ENCODE peak calls at places on chromosomes 7 and 10, in four cellular contexts. T is H4, M is M059J, Z is T-cell. O is an unnamed sample.

GRCh38 chr10:71598673-71599072 is 120.9 kb downstream of the C10orf105 start:
- DNase-seq in M (no peak), T (no peak), Z (no peak), O (no peak)

GRCh38 chr10:74542077-74542476 is 284.3 kb upstream of the KAT6B start:
- DNase-seq in T (peak), M (peak), Z (no peak), O (no peak)

GRCh38 chr7:53292341-53292740 is 256.9 kb downstream of the POM121L12 start:
- DNase-seq in T (no peak), Z (no peak), M (no peak), O (no peak)

GRCh38 chr10:3111626-3112220 is 44.4 kb downstream of the PFKP start:
- DNase-seq in T (no peak), M (no peak), Z (no peak), O (no peak)

GRCh38 chr7:16980539-16980938 is 98.8 kb upstream of the AGR3 start:
- DNase-seq in Z (no peak), M (no peak), T (no peak), O (no peak)

GRCh38 chr10:84429926-84430520 is 101.6 kb downstream of the CCSER2 start:
- DNase-seq in Z (peak), T (peak), M (peak), O (peak)

GRCh38 chr7:130180571-130180971 is 24.6 kb downstream of the TMEM209 start:
- DNase-seq in M (peak), Z (no peak), T (no peak), O (no peak)

GRCh38 chr10:120386196-120386595 is 70.8 kb upstream of the PLPP4 start:
- DNase-seq in T (no peak), Z (no peak), M (peak), O (no peak)

GRCh38 chr7:7190142-7190541 is 7.8 kb downstream of the C1GALT1 start:
- DNase-seq in T (peak), Z (no peak), M (peak), O (peak)

GRCh38 chr10:89481662-89482061 is 53.7 kb downstream of the SLC16A12 start:
- DNase-seq in M (peak), Z (no peak), T (peak), O (peak)

GRCh38 chr7:114986181-114986800 is 64.4 kb downstream of the MDFIC start:
- DNase-seq in T (no peak), M (no peak), Z (no peak), O (no peak)

GRCh38 chr7:33862946-33863814 is 42.2 kb upstream of the BMPER start:
- DNase-seq in M (no peak), T (no peak), Z (no peak), O (no peak)

GRCh38 chr10:15168781-15169554 is 475 bp upstream of the NMT2 start:
- DNase-seq in T (peak), Z (peak), M (peak), O (peak)

GRCh38 chr10:89032141-89032814 is 41.7 kb downstream of the FAS start:
- DNase-seq in M (peak), Z (no peak), T (peak), O (peak)

GRCh38 chr10:85612378-85612775 is 754.2 kb downstream of the GRID1 start:
- DNase-seq in Z (peak), T (peak), M (peak), O (no peak)

GRCh38 chr7:140650367-140650766 is 9.8 kb upstream of the DENND2A start:
- DNase-seq in M (peak), T (no peak), Z (no peak), O (no peak)

GRCh38 chr10:49151025-49151445 is 17.2 kb upstream of the FAM170B start:
- DNase-seq in T (no peak), M (no peak), Z (no peak), O (no peak)

GRCh38 chr7:43071604-43072003 is 40.8 kb upstream of the HECW1 start:
- DNase-seq in T (peak), Z (no peak), M (peak), O (no peak)

GRCh38 chr10:43939389-43939938 is 290.8 kb upstream of the ZNF32 start:
- DNase-seq in Z (no peak), T (no peak), M (no peak), O (no peak)

GRCh38 chr10:32684291-32684690 is 238.4 kb downstream of the CCDC7 start:
- DNase-seq in T (no peak), Z (no peak), M (no peak), O (peak)

GRCh38 chr7:2037805-2038635 is 194.7 kb downstream of the MAD1L1 start:
- DNase-seq in Z (no peak), M (no peak), T (no peak), O (no peak)

GRCh38 chr7:109376576-109376975 is 806.9 kb downstream of the DNAJB9 start:
- DNase-seq in T (no peak), Z (no peak), M (peak), O (no peak)

GRCh38 chr10:58894929-58895328 is 281.5 kb upstream of the PHYHIPL start:
- DNase-seq in M (no peak), T (no peak), Z (no peak), O (no peak)

GRCh38 chr7:158325530-158326381 is 261.9 kb downstream of the PTPRN2 start:
- DNase-seq in M (no peak), Z (no peak), T (peak), O (no peak)

GRCh38 chr10:35217458-35217857 is 90.8 kb downstream of the CREM start:
- DNase-seq in Z (no peak), M (no peak), T (no peak), O (no peak)

GRCh38 chr10:43816351-43817321 is 168.0 kb upstream of the ZNF32 start:
- DNase-seq in T (peak), M (peak), Z (peak), O (no peak)

GRCh38 chr10:127945335-127945734 is 38.4 kb downstream of the PTPRE start:
- DNase-seq in T (peak), Z (no peak), M (peak), O (peak)

GRCh38 chr10:132946311-132946710 is 3.9 kb upstream of the CFAP46 start:
- DNase-seq in T (no peak), M (no peak), Z (no peak), O (no peak)

GRCh38 chr7:118169146-118169545 is 14.8 kb upstream of the LSM8 start:
- DNase-seq in T (no peak), Z (no peak), M (no peak), O (no peak)

GRCh38 chr10:79387466-79387973 is 40.3 kb downstream of the PPIF start:
- DNase-seq in M (no peak), Z (no peak), T (no peak), O (no peak)

GRCh38 chr10:98460837-98461499 is 14.2 kb upstream of the HPS1 start:
- DNase-seq in Z (no peak), M (peak), T (peak), O (peak)

GRCh38 chr10:77613476-77614130 is 24.0 kb downstream of the KCNMA1 start:
- DNase-seq in Z (no peak), M (peak), T (peak), O (no peak)

GRCh38 chr7:66930341-66930740 is 9.3 kb downstream of the TMEM248 start:
- DNase-seq in M (peak), T (no peak), Z (no peak), O (no peak)

GRCh38 chr10:282294-283139 is 147.3 kb downstream of the ZMYND11 start:
- DNase-seq in Z (no peak), M (peak), T (no peak), O (no peak)